ENCODE peak calls at places on chromosomes 2 and 18, in six cellular contexts. E is mesenchymal stem cell, T is IMR-90, M is neuronal stem cell, V is H1, I is H9. L is an unnamed sample.

GRCh38 chr18:78503129-78503528 is 476.5 kb upstream of the SALL3 start:
- DNase-seq in E (no peak), T (no peak), M (no peak), V (no peak), I (no peak), L (no peak)

GRCh38 chr18:36299010-36299409 is 1.5 kb downstream of the FHOD3 start:
- DNase-seq in E (no peak), T (no peak), M (no peak), V (no peak), I (no peak), L (no peak)

GRCh38 chr2:239940861-239941570 is 84.1 kb downstream of the NDUFA10 start:
- DNase-seq in E (no peak), T (no peak), M (no peak), V (no peak), I (no peak), L (no peak)

GRCh38 chr2:41873102-41873501 is 174.7 kb upstream of the PKDCC start:
- DNase-seq in E (peak; percentile 43), T (no peak), M (no peak), V (no peak), I (no peak), L (no peak)

GRCh38 chr18:77146249-77147080 is 13.9 kb upstream of the MBP start:
- DNase-seq in E (no peak), T (no peak), M (no peak), V (no peak), I (no peak), L (no peak)

GRCh38 chr2:53473236-53473635 is 294.4 kb upstream of the CHAC2 start:
- DNase-seq in E (no peak), T (no peak), M (no peak), V (no peak), I (peak; percentile 45), L (no peak)

GRCh38 chr2:121530210-121530562 is 494 bp upstream of the RNU4ATAC start:
- DNase-seq in E (peak; percentile 85), T (peak; percentile 70), M (peak; percentile 82), V (peak; percentile 47), I (peak; percentile 89), L (peak; percentile 79)

GRCh38 chr2:121019073-121019472 is 265.9 kb downstream of the TFCP2L1 start:
- DNase-seq in E (no peak), T (peak; percentile 8), M (no peak), V (no peak), I (peak; percentile 73), L (peak; percentile 94)

GRCh38 chr2:44510246-44510645 is 148.5 kb downstream of the CAMKMT start:
- DNase-seq in E (no peak), T (peak; percentile 2), M (no peak), V (no peak), I (no peak), L (no peak)

GRCh38 chr18:64474751-64475150 is 325.9 kb upstream of the LINC00305 start:
- DNase-seq in E (peak; percentile 12), T (no peak), M (no peak), V (no peak), I (no peak), L (no peak)

GRCh38 chr2:235005603-235006259 is 53.9 kb downstream of the SH3BP4 start:
- DNase-seq in E (peak; percentile 76), T (no peak), M (peak; percentile 65), V (peak; percentile 49), I (peak; percentile 86), L (no peak)

GRCh38 chr18:5600376-5601071 is 56.7 kb upstream of the EPB41L3 start:
- DNase-seq in E (no peak), T (peak; percentile 28), M (no peak), V (no peak), I (no peak), L (peak; percentile 78)

GRCh38 chr2:167258712-167259111 is 370.4 kb downstream of the XIRP2 start:
- DNase-seq in E (no peak), T (no peak), M (no peak), V (no peak), I (no peak), L (no peak)

GRCh38 chr2:232342635-232343565 is 35.7 kb upstream of the ALPP start:
- DNase-seq in E (no peak), T (no peak), M (no peak), V (no peak), I (no peak), L (no peak)

GRCh38 chr2:170258382-170258781 is 80.4 kb downstream of the MYO3B start:
- DNase-seq in E (no peak), T (no peak), M (no peak), V (no peak), I (no peak), L (no peak)

GRCh38 chr2:16201876-16202642 is 261.7 kb downstream of the MYCN start:
- DNase-seq in E (no peak), T (no peak), M (no peak), V (no peak), I (no peak), L (no peak)

GRCh38 chr2:15673919-15674636 is 82.4 kb downstream of the DDX1 start:
- DNase-seq in E (peak; percentile 89), T (peak; percentile 8), M (no peak), V (no peak), I (no peak), L (no peak)

GRCh38 chr18:11276678-11277077 is 127.3 kb upstream of the PIEZO2 start:
- DNase-seq in E (no peak), T (no peak), M (no peak), V (no peak), I (no peak), L (no peak)

GRCh38 chr2:201950606-201951005 is 83.0 kb upstream of the FZD7 start:
- DNase-seq in E (peak; percentile 25), T (peak; percentile 54), M (no peak), V (no peak), I (no peak), L (no peak)
- H2AFZ ChIP-seq in E (no peak overlapping the region), T (no peak overlapping the region), M (no peak overlapping the region), V (no peak overlapping the region), I (no peak overlapping the region), L (no peak overlapping the region)

DNA sequence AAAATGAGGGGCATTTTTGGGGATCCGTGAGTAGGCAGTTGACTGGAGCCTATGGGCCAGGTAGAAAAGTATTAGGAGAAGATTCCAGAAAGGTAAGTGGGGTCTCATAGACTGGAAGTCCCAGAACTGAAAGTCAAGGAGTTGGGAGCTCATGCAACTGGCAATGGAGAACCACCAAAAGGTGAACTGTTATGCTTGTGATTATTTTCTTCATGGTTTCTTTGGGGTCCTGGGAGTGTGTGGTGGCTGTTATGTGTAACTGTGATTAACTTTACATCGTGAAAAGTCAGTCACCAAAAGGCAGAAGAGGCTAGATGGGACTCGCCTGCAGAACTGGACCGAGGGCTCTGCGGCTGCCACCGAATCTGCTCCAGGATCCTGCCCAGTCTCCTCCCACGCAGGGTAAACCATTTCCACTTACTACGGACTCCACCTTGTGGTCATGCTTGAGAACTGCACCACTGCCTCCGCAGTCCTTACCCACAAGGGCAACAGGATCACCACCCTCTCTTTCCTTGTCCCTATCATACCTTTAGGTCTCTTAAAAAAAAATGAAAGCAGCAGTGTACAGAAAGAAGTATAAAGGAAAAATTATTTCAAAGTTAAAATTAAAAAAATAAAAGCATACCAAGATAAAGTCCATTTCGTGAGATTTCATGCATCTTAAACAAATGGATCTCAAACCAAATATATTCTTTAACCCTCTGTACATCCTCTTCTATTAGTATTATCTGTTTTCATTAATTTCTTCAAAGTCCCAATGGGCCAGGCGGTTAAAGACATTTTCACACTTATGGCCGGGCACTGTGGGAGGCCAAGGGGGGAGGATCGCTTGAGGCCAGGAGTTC is 15.6 kb upstream of the CEP68 start:
- DNase-seq in E (peak; percentile 81), T (peak; percentile 84), M (peak; percentile 65), V (no peak), I (peak; percentile 74), L (peak; percentile 74)
- H3K14ac ChIP-seq in E (no peak overlapping the region), T (no peak overlapping the region), M (no peak overlapping the region), V (no peak overlapping the region), I (no peak overlapping the region), L (no peak overlapping the region)

GRCh38 chr18:30280861-30281470 is 761.6 kb downstream of the DSC3 start:
- DNase-seq in E (peak; percentile 67), T (peak; percentile 59), M (peak; percentile 50), V (no peak), I (no peak), L (peak; percentile 33)
- H2AFZ ChIP-seq in E (no peak overlapping the region), T (no peak overlapping the region), M (no peak overlapping the region), V (peak overlapping the region; percentile 12), I (no peak overlapping the region), L (no peak overlapping the region)

DNA sequence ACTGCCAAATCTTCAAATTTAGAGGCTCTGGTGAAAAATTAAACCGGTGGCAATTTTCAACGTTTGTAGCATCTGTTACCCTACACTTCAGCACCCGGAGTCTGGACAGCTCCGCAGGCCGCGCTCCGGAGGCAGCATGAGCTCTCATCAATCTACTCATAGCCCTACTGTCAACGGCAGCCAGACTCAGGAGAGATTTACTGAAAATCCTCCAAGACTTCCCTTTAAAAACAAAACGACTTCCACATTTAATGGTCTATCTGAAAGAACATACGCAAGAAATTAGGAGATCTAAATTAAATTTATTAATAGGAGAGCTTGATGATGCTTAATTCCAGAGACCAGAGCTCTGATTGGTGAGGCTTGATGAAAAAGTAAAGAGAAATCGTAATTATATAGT is 968 bp upstream of the ADCYAP1 start:
- DNase-seq in E (peak; percentile 51), T (peak; percentile 10), M (no peak), V (no peak), I (peak; percentile 73), L (peak; percentile 66)
- H3K14ac ChIP-seq in E (no peak overlapping the region), T (no peak overlapping the region), M (no peak overlapping the region), V (no peak overlapping the region), I (no peak overlapping the region), L (no peak overlapping the region)

GRCh38 chr2:118833716-118834439 is 13.6 kb downstream of the EN1 start:
- DNase-seq in E (no peak), T (no peak), M (no peak), V (no peak), I (peak; percentile 50), L (no peak)

GRCh38 chr2:118836411-118836930 is 11.0 kb downstream of the EN1 start:
- DNase-seq in E (no peak), T (no peak), M (no peak), V (no peak), I (peak; percentile 15), L (no peak)

GRCh38 chr2:118835739-118836410 is 11.6 kb downstream of the EN1 start:
- DNase-seq in E (no peak), T (no peak), M (peak; percentile 33), V (no peak), I (peak; percentile 60), L (no peak)

GRCh38 chr2:118834440-118834810 is 13.0 kb downstream of the EN1 start:
- DNase-seq in E (no peak), T (no peak), M (peak; percentile 15), V (no peak), I (peak; percentile 46), L (no peak)

DNA sequence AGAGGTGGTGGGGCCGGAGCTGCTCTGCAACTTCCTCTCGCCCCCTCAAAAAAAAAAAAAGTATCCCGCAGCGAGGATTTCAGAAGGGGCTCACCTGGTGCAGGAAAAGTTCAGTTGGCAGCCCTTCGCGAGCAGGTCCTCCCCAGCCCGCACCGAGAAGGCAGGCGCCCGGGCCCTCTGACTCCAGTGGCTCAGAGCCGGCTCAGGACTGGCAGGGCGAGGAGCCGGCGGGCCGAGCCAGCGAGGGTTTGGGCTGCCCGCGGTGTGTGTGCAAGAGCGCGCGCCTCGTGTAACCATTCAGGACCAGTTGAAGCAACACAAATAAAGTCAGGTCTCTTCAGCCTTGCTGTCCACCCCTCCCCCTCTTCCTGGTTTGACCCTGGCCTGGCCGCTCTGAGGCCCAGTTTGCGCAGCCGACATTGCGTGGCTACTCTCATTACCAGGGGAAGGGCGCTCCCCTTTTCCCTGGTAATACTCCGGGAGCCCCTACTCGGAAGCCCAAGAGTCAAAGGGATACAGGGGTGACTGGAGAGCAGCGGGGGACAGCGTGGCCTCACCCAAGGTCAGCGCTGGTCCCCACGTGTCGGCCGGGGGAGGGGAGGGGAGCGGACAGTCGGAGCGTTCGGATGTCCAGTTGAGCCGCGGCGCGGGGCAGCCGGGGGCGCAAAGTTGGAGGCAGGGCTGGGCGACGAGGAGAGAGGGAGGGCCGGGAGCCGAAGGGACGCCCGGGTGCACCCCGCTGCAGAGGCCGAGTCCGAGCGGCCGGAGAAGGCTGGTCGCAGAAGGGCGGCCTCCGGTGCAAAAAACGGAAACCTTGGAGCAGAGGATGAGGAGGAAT is 12.3 kb downstream of the EN1 start:
- DNase-seq in E (no peak), T (no peak), M (peak; percentile 37), V (no peak), I (peak; percentile 70), L (no peak)
- H2AFZ ChIP-seq in E (no peak overlapping the region), T (peak overlapping the region; percentile 56), M (peak overlapping the region; percentile 97), V (peak overlapping the region; percentile 58), I (no peak overlapping the region), L (peak overlapping the region; percentile 10)